ENCODE peak calls at places on chromosomes 5 and 9, in seven cellular contexts. M is transverse colon, P is endothelial cell of umbilical vein, F is HL-60, U is suprapubic skin, J is SK-N-SH, Z is HCT116. S is an unnamed sample.
A peak's percentile ranks its signal among the peaks of the same experiment; 100 is the strongest.

GRCh38 chr5:13878357-13878756 is 66.1 kb downstream of the DNAH5 start:
- DNase-seq in M (no peak), P (no peak), F (no peak), U (no peak), J (no peak), Z (no peak), S (no peak)

GRCh38 chr5:98069876-98070512 is 703.5 kb upstream of the RGMB start:
- DNase-seq in M (no peak), P (no peak), F (no peak), U (no peak), J (no peak), Z (no peak), S (no peak)

GRCh38 chr9:93677641-93678136 is 101.3 kb downstream of the PHF2 start:
- DNase-seq in M (no peak), P (no peak), F (no peak), U (peak; percentile 36), J (peak; percentile 5), Z (no peak), S (no peak)

GRCh38 chr5:34957857-34958690 is 28.7 kb downstream of the DNAJC21 start:
- DNase-seq in M (no peak), P (peak; percentile 45), F (peak; percentile 12), U (no peak), J (peak; percentile 61), Z (no peak), S (no peak)

GRCh38 chr9:122420315-122420714 is 49.5 kb downstream of the PTGS1 start:
- DNase-seq in M (no peak), P (no peak), F (no peak), U (no peak), J (no peak), Z (no peak), S (no peak)

GRCh38 chr9:127175319-127175715 is 52.9 kb upstream of the ANGPTL2 start:
- DNase-seq in M (no peak), P (no peak), F (no peak), U (peak; percentile 40), J (no peak), Z (no peak), S (no peak)

GRCh38 chr5:126809932-126810331 is 33.0 kb downstream of the LMNB1 start:
- DNase-seq in M (no peak), P (no peak), F (no peak), U (no peak), J (no peak), Z (no peak), S (no peak)

GRCh38 chr9:127386249-127386648 is 10.7 kb upstream of the SLC2A8 start:
- DNase-seq in M (no peak), P (no peak), F (no peak), U (no peak), J (no peak), Z (no peak), S (no peak)

GRCh38 chr5:149526855-149527590 is 24.2 kb downstream of the CSNK1A1 start:
- DNase-seq in M (no peak), P (peak; percentile 62), F (no peak), U (no peak), J (no peak), Z (no peak), S (no peak)

GRCh38 chr9:70421272-70422180 is 7.1 kb upstream of the KLF9 start:
- DNase-seq in M (no peak), P (peak; percentile 44), F (no peak), U (peak; percentile 74), J (no peak), Z (no peak), S (no peak)

GRCh38 chr9:104200456-104200994 is 106.4 kb downstream of the SMC2 start:
- DNase-seq in M (no peak), P (no peak), F (no peak), U (no peak), J (no peak), Z (no peak), S (no peak)

GRCh38 chr5:7827602-7828001 is 23.3 kb downstream of the CFAP90 start:
- DNase-seq in M (no peak), P (no peak), F (no peak), U (no peak), J (peak; percentile 49), Z (no peak), S (no peak)

GRCh38 chr9:111969061-111969460 is 72.4 kb downstream of the UGCG start:
- DNase-seq in M (no peak), P (no peak), F (no peak), U (no peak), J (no peak), Z (no peak), S (no peak)

GRCh38 chr9:22068369-22068768 is 59.3 kb upstream of the CDKN2B start:
- DNase-seq in M (no peak), P (no peak), F (no peak), U (no peak), J (no peak), Z (no peak), S (no peak)

GRCh38 chr5:13632676-13633075 is 311.8 kb downstream of the DNAH5 start:
- DNase-seq in M (no peak), P (no peak), F (no peak), U (no peak), J (no peak), Z (no peak), S (no peak)

GRCh38 chr5:170300361-170301013 is 2.9 kb upstream of the LCP2 start:
- DNase-seq in M (no peak), P (no peak), F (peak; percentile 86), U (no peak), J (no peak), Z (no peak), S (no peak)

GRCh38 chr5:173933901-173934300 is 45.8 kb downstream of the CPEB4 start:
- DNase-seq in M (no peak), P (no peak), F (no peak), U (no peak), J (no peak), Z (no peak), S (no peak)

GRCh38 chr9:137351781-137352501 is 49.9 kb upstream of the NRARP start:
- DNase-seq in M (no peak), P (no peak), F (no peak), U (no peak), J (no peak), Z (no peak), S (no peak)

GRCh38 chr9:137354153-137354844 is 52.2 kb upstream of the NRARP start:
- DNase-seq in M (no peak), P (no peak), F (no peak), U (no peak), J (no peak), Z (no peak), S (no peak)

GRCh38 chr9:137352511-137353222 is 50.6 kb upstream of the NRARP start:
- DNase-seq in M (no peak), P (no peak), F (no peak), U (no peak), J (no peak), Z (no peak), S (no peak)

GRCh38 chr9:137354845-137355420 is 52.9 kb upstream of the NRARP start:
- DNase-seq in M (no peak), P (no peak), F (no peak), U (no peak), J (no peak), Z (no peak), S (no peak)

GRCh38 chr9:137353223-137354152 is 51.4 kb upstream of the NRARP start:
- DNase-seq in M (no peak), P (peak; percentile 62), F (no peak), U (no peak), J (no peak), Z (no peak), S (no peak)
- TF ChIP-seq POLR2AphosphoS5 in M (no peak), P (peak; percentile 99), F (no peak), U (no peak), J (no peak), Z (no peak), S (no peak)

GRCh38 chr9:136713555-136713949 is 1.2 kb downstream of the DIPK1B start:
- DNase-seq in M (no peak), P (peak; percentile 75), F (no peak), U (no peak), J (peak; percentile 80), Z (no peak), S (no peak)

GRCh38 chr9:136712690-136713554 is 550 bp downstream of the DIPK1B start:
- DNase-seq in M (no peak), P (no peak), F (no peak), U (no peak), J (peak; percentile 77), Z (no peak), S (no peak)

GRCh38 chr9:136717399-136717798 is 5.0 kb downstream of the DIPK1B start:
- DNase-seq in M (no peak), P (no peak), F (no peak), U (no peak), J (no peak), Z (no peak), S (no peak)

GRCh38 chr9:136714096-136714875 is 1.9 kb downstream of the DIPK1B start:
- DNase-seq in M (no peak), P (peak; percentile 96), F (no peak), U (no peak), J (no peak), Z (no peak), S (no peak)

GRCh38 chr9:136714876-136715239 is 2.5 kb downstream of the DIPK1B start:
- DNase-seq in M (no peak), P (no peak), F (no peak), U (no peak), J (no peak), Z (no peak), S (no peak)
- H3K4me3 ChIP-seq in M (no peak overlapping the region), P (peak overlapping the region; percentile 2), F (no peak overlapping the region), U (no peak overlapping the region), J (no peak overlapping the region), Z (no peak overlapping the region), S (no peak overlapping the region)

DNA sequence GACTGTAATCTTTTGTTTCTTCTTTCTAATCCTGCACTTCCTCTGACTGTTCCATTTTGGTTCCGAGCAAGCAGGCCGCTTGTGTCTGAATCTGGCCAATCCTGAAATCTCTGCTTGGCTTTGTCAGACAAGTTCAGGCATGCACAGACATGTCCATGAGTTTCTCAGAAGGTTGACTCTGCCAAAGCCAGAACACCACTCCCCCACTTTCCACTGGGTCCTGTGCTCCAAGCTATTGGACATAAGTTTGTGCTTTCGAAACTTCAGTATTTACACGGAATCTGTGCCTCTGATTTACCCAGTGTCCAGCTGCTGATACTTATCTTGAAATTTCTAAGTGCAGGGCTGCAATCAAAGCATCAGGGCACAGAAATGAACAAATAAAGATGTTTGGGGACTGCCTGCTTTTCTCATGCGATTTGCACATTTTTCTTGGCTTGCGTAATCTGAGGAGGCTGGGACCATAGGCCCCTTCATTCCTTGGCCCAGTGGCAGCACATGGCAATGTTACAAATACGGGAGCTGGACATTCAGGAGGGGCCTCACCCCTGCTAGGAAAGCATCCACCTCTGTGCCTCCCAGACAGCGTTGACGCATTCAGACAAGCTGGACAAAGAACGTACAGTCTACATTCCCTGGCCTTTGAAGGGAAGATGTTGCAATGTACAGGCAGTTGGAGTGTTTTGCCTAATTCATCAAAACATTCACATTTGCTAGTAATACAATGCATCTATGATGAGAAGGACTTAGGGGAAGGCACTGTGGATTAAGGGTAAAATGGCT is 209.2 kb upstream of the PAPPA start:
- DNase-seq in M (peak; percentile 50), P (peak; percentile 11), F (no peak), U (peak; percentile 84), J (no peak), Z (no peak), S (peak; percentile 7)
- TF ChIP-seq POLR2AphosphoS5 in M (peak; percentile 82), P (no peak), F (no peak), U (peak; percentile 86), J (peak; percentile 33), Z (no peak), S (no peak)

DNA sequence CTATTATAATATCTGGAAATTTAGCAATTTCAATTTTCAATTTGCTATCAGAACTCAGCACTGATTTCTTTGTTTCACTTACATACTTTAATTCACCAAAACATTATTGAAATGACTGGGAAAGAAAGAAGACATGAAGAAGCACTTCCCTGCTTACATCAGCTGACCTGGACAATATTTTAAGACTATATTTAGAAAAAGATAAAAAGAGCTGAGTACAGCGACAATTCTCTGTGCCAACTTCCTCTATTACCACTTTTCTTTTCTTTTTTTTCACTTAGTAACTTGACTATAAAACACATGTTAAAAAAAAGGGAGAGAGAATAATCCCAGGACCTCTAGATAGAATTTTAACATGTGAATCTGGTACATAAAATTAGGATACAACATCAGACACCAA is 35.6 kb downstream of the MEF2C start:
- DNase-seq in M (no peak), P (no peak), F (no peak), U (no peak), J (no peak), Z (no peak), S (no peak)
- H3K4me3 ChIP-seq in M (no peak overlapping the region), P (no peak overlapping the region), F (no peak overlapping the region), U (no peak overlapping the region), J (no peak overlapping the region), Z (no peak overlapping the region), S (no peak overlapping the region)